ENCODE peak calls at places on chromosomes 7 and 10, in six cellular contexts. E, H, K, V, G and B are unnamed samples.

GRCh38 chr10:71613303-71613777 is 106.2 kb downstream of the C10orf105 start:
- DNase-seq in K (no peak), E (no peak), V (no peak), G (no peak), H (no peak), B (no peak)

GRCh38 chr10:34716234-34716633 is 98.9 kb downstream of the PARD3 start:
- DNase-seq in G (no peak), E (no peak), H (no peak), K (no peak), V (no peak), B (no peak)

GRCh38 chr7:128755816-128756476 is 16.8 kb downstream of the CALU start:
- DNase-seq in G (no peak), E (no peak), K (no peak), V (no peak), H (no peak), B (no peak)

GRCh38 chr10:96339956-96340904 is 18.6 kb downstream of the OPALIN start:
- DNase-seq in E (peak), G (no peak), H (peak), K (peak), V (no peak), B (no peak)

GRCh38 chr10:14423111-14423744 is 92.5 kb upstream of the FRMD4A start:
- DNase-seq in H (no peak), E (no peak), K (no peak), V (no peak), G (no peak), B (no peak)

GRCh38 chr7:99368750-99369389 is 5.7 kb upstream of the ARPC1B start:
- DNase-seq in K (no peak), E (no peak), V (peak), G (no peak), H (no peak), B (no peak)

GRCh38 chr10:102410427-102411073 is 8.0 kb downstream of the PSD start:
- DNase-seq in K (peak), G (no peak), E (no peak), H (no peak), V (no peak), B (no peak)

GRCh38 chr7:1752771-1753562 is 82.9 kb downstream of the ELFN1 start:
- DNase-seq in E (no peak), K (no peak), H (peak), G (no peak), V (peak), B (no peak)

GRCh38 chr10:23238015-23238414 is 45.9 kb downstream of the PTF1A start:
- DNase-seq in K (no peak), H (no peak), V (no peak), G (no peak), E (no peak), B (no peak)

GRCh38 chr10:6068422-6068821 is 6.3 kb upstream of the IL2RA start:
- DNase-seq in E (no peak), V (peak), K (no peak), G (no peak), H (peak), B (no peak)

GRCh38 chr7:158672975-158673374 is 31.6 kb downstream of the NCAPG2 start:
- DNase-seq in K (no peak), H (no peak), E (no peak), G (no peak), V (no peak), B (no peak)